ENCODE peak calls at places on chromosomes 2 and 18, in five cellular contexts. K is WTC11; W is CD8-positive, alpha-beta T cell; G is RWPE1; Z is stomach. A is an unnamed sample.

GRCh38 chr18:7234061-7234460 is 3.2 kb downstream of the LRRC30 start:
- DNase-seq in K (no peak), W (no peak), G (no peak), Z (no peak), A (no peak)

GRCh38 chr2:22600166-22600565 is 784.8 kb upstream of the KLHL29 start:
- DNase-seq in K (no peak), W (no peak), G (no peak), Z (no peak), A (no peak)

GRCh38 chr2:24050041-24050655 is 607 bp downstream of the FKBP1B start:
- DNase-seq in K (peak), W (peak), G (no peak), Z (peak), A (no peak)

GRCh38 chr2:174618179-174618578 is 20.6 kb upstream of the WIPF1 start:
- DNase-seq in K (no peak), W (no peak), G (no peak), Z (no peak), A (no peak)

GRCh38 chr2:11163439-11164317 is 8.4 kb downstream of the SLC66A3 start:
- DNase-seq in K (no peak), W (peak), G (no peak), Z (no peak), A (no peak)

GRCh38 chr2:24024018-24024417 is 14.1 kb downstream of the MFSD2B start:
- DNase-seq in K (peak), W (no peak), G (no peak), Z (no peak), A (no peak)

GRCh38 chr2:69453475-69454129 is 16.4 kb upstream of the NFU1 start:
- DNase-seq in K (no peak), W (no peak), G (no peak), Z (no peak), A (no peak)

GRCh38 chr18:80137137-80137536 is 28.1 kb downstream of the ADNP2 start:
- DNase-seq in K (no peak), W (no peak), G (no peak), Z (no peak), A (no peak)

GRCh38 chr2:10529611-10530010 is 81.5 kb upstream of the ODC1 start:
- DNase-seq in K (no peak), W (no peak), G (no peak), Z (no peak), A (no peak)

GRCh38 chr2:107621186-107621835 is 205.4 kb upstream of the RGPD4 start:
- DNase-seq in K (no peak), W (no peak), G (no peak), Z (no peak), A (no peak)

GRCh38 chr2:61177727-61178549 is 15.9 kb downstream of the C2orf74 start:
- DNase-seq in K (peak), W (peak), G (no peak), Z (peak), A (no peak)

GRCh38 chr2:12806535-12806934 is 89.8 kb downstream of the TRIB2 start:
- DNase-seq in K (no peak), W (no peak), G (no peak), Z (no peak), A (no peak)

GRCh38 chr2:12805032-12805431 is 88.3 kb downstream of the TRIB2 start:
- DNase-seq in K (no peak), W (no peak), G (no peak), Z (no peak), A (no peak)

GRCh38 chr2:12807907-12808810 is 91.4 kb downstream of the TRIB2 start:
- DNase-seq in K (no peak), W (no peak), G (no peak), Z (no peak), A (no peak)

GRCh38 chr2:12803616-12804015 is 86.9 kb downstream of the TRIB2 start:
- DNase-seq in K (no peak), W (no peak), G (no peak), Z (no peak), A (no peak)

GRCh38 chr2:12804141-12804857 is 87.6 kb downstream of the TRIB2 start:
- DNase-seq in K (no peak), W (no peak), G (no peak), Z (no peak), A (no peak)
- TF ChIP-seq CTCF in K (no peak), W (no peak), G (no peak), Z (no peak), A (peak)

GRCh38 chr18:61838521-61838920 is 54.3 kb downstream of the RNF152 start:
- DNase-seq in K (no peak), W (no peak), G (no peak), Z (no peak), A (no peak)
- TF ChIP-seq CTCF in K (no peak), W (no peak), G (no peak), Z (no peak), A (no peak)

DNA sequence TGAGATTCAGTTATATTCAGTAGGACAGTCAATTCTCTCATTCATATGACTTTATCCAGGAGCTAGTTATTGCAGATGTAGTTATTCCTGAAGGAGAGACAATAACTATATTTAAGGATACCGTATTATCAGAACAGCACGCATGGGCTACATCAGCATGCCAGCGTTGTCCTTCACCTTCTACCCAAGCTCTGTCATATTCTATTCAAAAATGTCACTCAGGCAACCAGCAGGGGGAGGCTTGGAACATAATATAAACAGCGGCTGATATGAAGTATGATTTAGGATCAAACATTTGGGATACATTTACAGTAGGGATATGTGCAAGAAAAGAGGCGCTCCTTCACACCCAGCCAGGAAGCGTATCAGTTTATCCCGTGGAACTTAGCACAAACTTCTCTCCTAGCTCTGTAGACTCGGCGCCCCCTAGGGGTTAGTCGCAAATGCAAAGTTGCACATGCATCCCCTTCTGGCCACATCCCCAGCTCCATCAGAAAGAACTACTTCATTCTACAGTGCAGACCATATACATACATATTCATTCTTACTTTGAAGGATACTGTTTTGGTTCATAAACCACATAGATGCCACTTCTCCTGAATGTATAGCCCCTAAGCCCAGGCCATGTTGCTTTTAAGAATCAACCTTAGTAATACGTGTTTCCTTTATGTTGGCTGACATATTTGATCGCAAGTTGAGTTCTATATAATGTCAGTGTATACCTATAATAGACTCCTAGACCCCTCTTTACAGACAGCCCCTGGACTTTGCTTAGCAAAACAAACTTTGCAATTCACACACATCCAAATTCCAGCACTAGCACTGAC is 759.4 kb downstream of the ADCYAP1 start:
- DNase-seq in K (peak), W (no peak), G (peak), Z (peak), A (no peak)
- TF ChIP-seq CTCF in K (peak), W (no peak), G (peak), Z (no peak), A (peak)

DNA sequence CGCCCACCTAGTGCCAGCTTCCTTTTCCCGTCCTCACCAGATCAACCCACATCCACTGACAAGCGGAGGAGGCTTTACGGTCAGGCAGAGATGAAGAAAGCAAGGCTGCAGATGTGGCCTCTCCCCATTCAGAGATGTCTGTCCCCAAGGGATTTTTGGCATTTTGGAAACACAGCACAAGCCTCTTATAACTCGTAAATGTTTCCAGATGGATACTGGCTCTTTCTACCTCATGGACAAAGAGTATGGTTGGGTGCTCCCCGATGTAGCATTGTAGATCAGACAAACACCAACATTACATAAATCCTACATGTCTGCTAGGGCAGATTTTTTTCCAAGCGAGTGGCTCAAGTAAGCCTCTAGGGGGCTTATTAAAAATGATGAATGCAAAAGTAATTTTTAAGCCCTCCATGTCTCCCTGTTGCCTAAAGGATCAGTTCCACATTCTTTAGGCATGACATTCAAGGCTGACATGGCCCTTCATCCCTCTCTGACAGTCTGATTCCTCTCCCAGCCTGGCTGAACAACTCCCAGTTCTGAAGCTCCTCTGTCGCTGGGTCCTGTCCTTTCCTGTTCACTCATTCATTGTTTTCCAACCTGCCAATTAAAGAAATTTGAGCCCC is 11.7 kb downstream of the VIT start:
- DNase-seq in K (no peak), W (no peak), G (peak), Z (no peak), A (no peak)
- TF ChIP-seq CTCF in K (no peak), W (no peak), G (no peak), Z (no peak), A (peak)